ENCODE peak calls at places on chromosomes 7 and 10, in five cellular contexts. One of them, this sample, is unnamed.

GRCh38 chr7:144780071-144780608 is 55.7 kb downstream of the TPK1 start:
- DNase-seq in stimulated activated CD4-positive, alpha-beta T cell treated with anti-CD3 and anti-CD28 coated beads, Interleukin-1b, Interleukin-23, amount 100 ng/mL, for 4 hours: no peak
- DNase-seq in substantia nigra: no peak
- DNase-seq in HepG2: no peak
- DNase-seq in NCI-H2171 treated with DMSO at 0.1 percent for 48 hours: no peak
- DNase-seq in this sample: no peak

GRCh38 chr10:76433161-76434005 is 1002.0 kb downstream of the LRMDA start:
- DNase-seq in stimulated activated CD4-positive, alpha-beta T cell treated with anti-CD3 and anti-CD28 coated beads, Interleukin-1b, Interleukin-23, amount 100 ng/mL, for 4 hours: no peak
- DNase-seq in substantia nigra: no peak
- DNase-seq in HepG2: peak; percentile 9
- DNase-seq in NCI-H2171 treated with DMSO at 0.1 percent for 48 hours: peak; percentile 94
- DNase-seq in this sample: peak; percentile 91

GRCh38 chr7:128835231-128835751 is 5.1 kb downstream of the FLNC start:
- DNase-seq in stimulated activated CD4-positive, alpha-beta T cell treated with anti-CD3 and anti-CD28 coated beads, Interleukin-1b, Interleukin-23, amount 100 ng/mL, for 4 hours: no peak
- DNase-seq in substantia nigra: no peak
- DNase-seq in HepG2: no peak
- DNase-seq in NCI-H2171 treated with DMSO at 0.1 percent for 48 hours: no peak
- DNase-seq in this sample: no peak

GRCh38 chr7:102916881-102917280 is 4.1 kb downstream of the LRRC17 start:
- DNase-seq in stimulated activated CD4-positive, alpha-beta T cell treated with anti-CD3 and anti-CD28 coated beads, Interleukin-1b, Interleukin-23, amount 100 ng/mL, for 4 hours: no peak
- DNase-seq in substantia nigra: no peak
- DNase-seq in HepG2: no peak
- DNase-seq in NCI-H2171 treated with DMSO at 0.1 percent for 48 hours: no peak
- DNase-seq in this sample: no peak

GRCh38 chr10:6171891-6172354 is 30.8 kb upstream of the PFKFB3 start:
- DNase-seq in stimulated activated CD4-positive, alpha-beta T cell treated with anti-CD3 and anti-CD28 coated beads, Interleukin-1b, Interleukin-23, amount 100 ng/mL, for 4 hours: no peak
- DNase-seq in substantia nigra: peak; percentile 62
- DNase-seq in HepG2: no peak
- DNase-seq in NCI-H2171 treated with DMSO at 0.1 percent for 48 hours: no peak
- DNase-seq in this sample: no peak

GRCh38 chr7:371119-371778 is 81.3 kb downstream of the FOXL3 start:
- DNase-seq in stimulated activated CD4-positive, alpha-beta T cell treated with anti-CD3 and anti-CD28 coated beads, Interleukin-1b, Interleukin-23, amount 100 ng/mL, for 4 hours: no peak
- DNase-seq in substantia nigra: no peak
- DNase-seq in HepG2: peak; percentile 90
- DNase-seq in NCI-H2171 treated with DMSO at 0.1 percent for 48 hours: peak; percentile 24
- DNase-seq in this sample: peak; percentile 11

GRCh38 chr7:64879800-64880199 is 23.3 kb upstream of the ZNF273 start:
- DNase-seq in stimulated activated CD4-positive, alpha-beta T cell treated with anti-CD3 and anti-CD28 coated beads, Interleukin-1b, Interleukin-23, amount 100 ng/mL, for 4 hours: no peak
- DNase-seq in substantia nigra: no peak
- DNase-seq in HepG2: no peak
- DNase-seq in NCI-H2171 treated with DMSO at 0.1 percent for 48 hours: no peak
- DNase-seq in this sample: no peak

GRCh38 chr7:18356195-18356645 is 139.3 kb upstream of the HDAC9 start:
- DNase-seq in stimulated activated CD4-positive, alpha-beta T cell treated with anti-CD3 and anti-CD28 coated beads, Interleukin-1b, Interleukin-23, amount 100 ng/mL, for 4 hours: no peak
- DNase-seq in substantia nigra: no peak
- DNase-seq in HepG2: peak; percentile 8
- DNase-seq in NCI-H2171 treated with DMSO at 0.1 percent for 48 hours: peak; percentile 44
- DNase-seq in this sample: peak; percentile 68

GRCh38 chr10:119209050-119209735 is 1.8 kb downstream of the GRK5 start:
- DNase-seq in stimulated activated CD4-positive, alpha-beta T cell treated with anti-CD3 and anti-CD28 coated beads, Interleukin-1b, Interleukin-23, amount 100 ng/mL, for 4 hours: peak; percentile 42
- DNase-seq in substantia nigra: peak; percentile 43
- DNase-seq in HepG2: peak; percentile 59
- DNase-seq in NCI-H2171 treated with DMSO at 0.1 percent for 48 hours: peak; percentile 22
- DNase-seq in this sample: peak; percentile 68

GRCh38 chr7:74657692-74658170 is at the start of gene GTF2I:
- DNase-seq in stimulated activated CD4-positive, alpha-beta T cell treated with anti-CD3 and anti-CD28 coated beads, Interleukin-1b, Interleukin-23, amount 100 ng/mL, for 4 hours: no peak
- DNase-seq in substantia nigra: peak; percentile 76
- DNase-seq in HepG2: no peak
- DNase-seq in NCI-H2171 treated with DMSO at 0.1 percent for 48 hours: no peak
- DNase-seq in this sample: no peak

GRCh38 chr7:156474241-156474743 is 166.3 kb upstream of the RNF32 start:
- DNase-seq in stimulated activated CD4-positive, alpha-beta T cell treated with anti-CD3 and anti-CD28 coated beads, Interleukin-1b, Interleukin-23, amount 100 ng/mL, for 4 hours: no peak
- DNase-seq in substantia nigra: no peak
- DNase-seq in HepG2: peak; percentile 91
- DNase-seq in NCI-H2171 treated with DMSO at 0.1 percent for 48 hours: no peak
- DNase-seq in this sample: no peak

GRCh38 chr7:44052771-44053365 is 8.4 kb downstream of the DBNL start:
- DNase-seq in stimulated activated CD4-positive, alpha-beta T cell treated with anti-CD3 and anti-CD28 coated beads, Interleukin-1b, Interleukin-23, amount 100 ng/mL, for 4 hours: no peak
- DNase-seq in substantia nigra: no peak
- DNase-seq in HepG2: no peak
- DNase-seq in NCI-H2171 treated with DMSO at 0.1 percent for 48 hours: no peak
- DNase-seq in this sample: no peak

GRCh38 chr10:123160311-123160980 is 6.2 kb downstream of the BUB3 start:
- DNase-seq in stimulated activated CD4-positive, alpha-beta T cell treated with anti-CD3 and anti-CD28 coated beads, Interleukin-1b, Interleukin-23, amount 100 ng/mL, for 4 hours: no peak
- DNase-seq in substantia nigra: no peak
- DNase-seq in HepG2: no peak
- DNase-seq in NCI-H2171 treated with DMSO at 0.1 percent for 48 hours: no peak
- DNase-seq in this sample: no peak

This sample was measured in NCI-H69.